ENCODE peak calls at places on chromosomes 6 and 20, in eight cellular contexts. T is NCI-H1417 treated with DMSO at 0.1 percent for 48 hours, J is adrenal gland, Q is NCI-H1105, D is smooth muscle cell of the brain vasculature, U is putamen, C is AG20443, L is osteocyte. Y is an unnamed sample.

GRCh38 chr6:43682724-43683429 is 4.7 kb downstream of the MRPS18A start:
- DNase-seq in T (no peak), J (no peak), Q (no peak), D (no peak), U (no peak), C (no peak), L (no peak), Y (no peak)

GRCh38 chr6:30130887-30131862 is 4.8 kb upstream of the TRIM40 start:
- DNase-seq in T (no peak), J (peak; percentile 78), Q (peak; percentile 67), D (peak; percentile 50), U (peak; percentile 63), C (peak; percentile 88), L (no peak), Y (no peak)

GRCh38 chr6:32163559-32164258 is 686 bp upstream of the EGFL8 start:
- DNase-seq in T (no peak), J (no peak), Q (no peak), D (no peak), U (peak; percentile 70), C (no peak), L (no peak), Y (no peak)

GRCh38 chr20:62511915-62512610 is 36.3 kb upstream of the GATA5 start:
- DNase-seq in T (no peak), J (no peak), Q (no peak), D (no peak), U (no peak), C (no peak), L (no peak), Y (no peak)

GRCh38 chr6:32488085-32488484 is 42.0 kb downstream of the HLA-DRB5 start:
- DNase-seq in T (no peak), J (no peak), Q (no peak), D (no peak), U (no peak), C (no peak), L (no peak), Y (no peak)

GRCh38 chr6:117494283-117494682 is 11.8 kb downstream of the DCBLD1 start:
- DNase-seq in T (no peak), J (no peak), Q (no peak), D (no peak), U (no peak), C (no peak), L (no peak), Y (no peak)

GRCh38 chr6:134035823-134036296 is 16.6 kb downstream of the SLC2A12 start:
- DNase-seq in T (peak; percentile 89), J (no peak), Q (peak; percentile 87), D (no peak), U (peak; percentile 82), C (peak; percentile 47), L (no peak), Y (no peak)

GRCh38 chr6:33634203-33634727 is 13.1 kb downstream of the ITPR3 start:
- DNase-seq in T (no peak), J (peak; percentile 31), Q (no peak), D (no peak), U (no peak), C (peak; percentile 56), L (no peak), Y (no peak)

GRCh38 chr6:2579241-2579761 is 171.4 kb downstream of the MYLK4 start:
- DNase-seq in T (no peak), J (no peak), Q (no peak), D (no peak), U (no peak), C (peak; percentile 44), L (no peak), Y (no peak)

GRCh38 chr6:68615965-68616364 is 19.1 kb upstream of the ADGRB3 start:
- DNase-seq in T (no peak), J (no peak), Q (no peak), D (no peak), U (no peak), C (no peak), L (no peak), Y (no peak)

GRCh38 chr20:57880155-57880648 is 170.4 kb upstream of the PMEPA1 start:
- DNase-seq in T (no peak), J (no peak), Q (no peak), D (no peak), U (no peak), C (peak; percentile 62), L (peak; percentile 80), Y (peak; percentile 88)

GRCh38 chr6:82908661-82909060 is 157.0 kb downstream of the UBE3D start:
- DNase-seq in T (no peak), J (no peak), Q (no peak), D (no peak), U (no peak), C (no peak), L (no peak), Y (no peak)

GRCh38 chr6:37783025-37783825 is 36.3 kb upstream of the ZFAND3 start:
- DNase-seq in T (peak; percentile 34), J (no peak), Q (peak; percentile 15), D (no peak), U (peak; percentile 34), C (peak; percentile 65), L (no peak), Y (no peak)

GRCh38 chr6:46989384-46989783 is 52.7 kb downstream of the ADGRF1 start:
- DNase-seq in T (no peak), J (peak; percentile 25), Q (no peak), D (no peak), U (no peak), C (no peak), L (no peak), Y (no peak)

GRCh38 chr6:25417206-25417605 is 138.0 kb downstream of the CARMIL1 start:
- DNase-seq in T (no peak), J (no peak), Q (no peak), D (no peak), U (no peak), C (no peak), L (no peak), Y (no peak)

GRCh38 chr20:62937353-62938104 is 418 bp upstream of the GID8 start:
- DNase-seq in T (peak; percentile 82), J (peak; percentile 97), Q (peak; percentile 91), D (peak; percentile 92), U (peak; percentile 92), C (peak; percentile 97), L (peak; percentile 99), Y (peak; percentile 96)

GRCh38 chr6:140713495-140713894 is 1339.0 kb upstream of the CITED2 start:
- DNase-seq in T (no peak), J (no peak), Q (no peak), D (no peak), U (no peak), C (no peak), L (no peak), Y (no peak)

GRCh38 chr6:19502301-19502700 is 334.9 kb upstream of the ID4 start:
- DNase-seq in T (no peak), J (no peak), Q (no peak), D (no peak), U (no peak), C (no peak), L (no peak), Y (no peak)

GRCh38 chr6:169988769-169989550 is 237.5 kb downstream of the ERMARD start:
- DNase-seq in T (no peak), J (no peak), Q (no peak), D (no peak), U (no peak), C (no peak), L (no peak), Y (no peak)

GRCh38 chr6:168374051-168374502 is 54.5 kb upstream of the DACT2 start:
- DNase-seq in T (no peak), J (no peak), Q (no peak), D (no peak), U (no peak), C (no peak), L (no peak), Y (no peak)

GRCh38 chr6:149867876-149868640 is 3.9 kb upstream of the LRP11 start:
- DNase-seq in T (no peak), J (no peak), Q (no peak), D (no peak), U (no peak), C (peak; percentile 59), L (no peak), Y (no peak)

GRCh38 chr20:20184149-20184548 is 131.8 kb downstream of the CFAP61 start:
- DNase-seq in T (no peak), J (no peak), Q (no peak), D (no peak), U (no peak), C (no peak), L (no peak), Y (no peak)

GRCh38 chr6:54274383-54274782 is 33.9 kb upstream of the TINAG start:
- DNase-seq in T (no peak), J (no peak), Q (no peak), D (no peak), U (no peak), C (no peak), L (no peak), Y (no peak)

GRCh38 chr6:131858765-131859490 is 51.1 kb downstream of the ENPP1 start:
- DNase-seq in T (no peak), J (no peak), Q (no peak), D (no peak), U (no peak), C (peak; percentile 34), L (no peak), Y (no peak)

GRCh38 chr6:4039348-4039747 is 39.6 kb downstream of the FAM217A start:
- DNase-seq in T (no peak), J (no peak), Q (no peak), D (no peak), U (no peak), C (no peak), L (no peak), Y (no peak)